ENCODE peak calls at places on chromosomes 1 and 21, in seven cellular contexts. Q is GM13976; X is mesothelial cell of epicardium; J is stimulated activated naive CD8-positive, alpha-beta T cell treated with anti-CD3 and anti-CD28 coated beads, Interleukin-15, Interleukin-2, amounts not matched to agents 100 U/mL and 50 U/mL, for 24 hours; V is head of caudate nucleus; F is cardiac fibroblast; K is stimulated activated naive CD4-positive, alpha-beta T cell. A is an unnamed sample.

GRCh38 chr1:117164209-117164608 is 42.7 kb upstream of the TRIM45 start:
- DNase-seq in Q (no peak), X (no peak), J (no peak), V (no peak), F (no peak), K (no peak), A (no peak)

GRCh38 chr1:51877434-51878306 is 857 bp downstream of the NRDC start:
- DNase-seq in Q (peak; percentile 10), X (no peak), J (peak; percentile 26), V (peak; percentile 28), F (peak; percentile 51), K (no peak), A (peak; percentile 52)

GRCh38 chr21:23307065-23307464 is 2300.2 kb downstream of the MRPL39 start:
- DNase-seq in Q (no peak), X (no peak), J (no peak), V (no peak), F (no peak), K (no peak), A (no peak)

GRCh38 chr21:28971171-28971570 is 21.5 kb downstream of the LTN1 start:
- DNase-seq in Q (no peak), X (no peak), J (no peak), V (no peak), F (peak; percentile 8), K (no peak), A (no peak)

GRCh38 chr1:166089804-166090203 is 77.0 kb downstream of the FAM78B start:
- DNase-seq in Q (peak; percentile 50), X (no peak), J (no peak), V (no peak), F (no peak), K (no peak), A (no peak)

GRCh38 chr1:152348447-152348846 is 11.4 kb downstream of the FLG2 start:
- DNase-seq in Q (no peak), X (no peak), J (no peak), V (no peak), F (no peak), K (no peak), A (no peak)

GRCh38 chr1:61812916-61813315 is 70.6 kb downstream of the PATJ start:
- DNase-seq in Q (no peak), X (no peak), J (no peak), V (peak; percentile 39), F (no peak), K (no peak), A (no peak)

GRCh38 chr21:43268086-43268803 is 99.4 kb downstream of the CRYAA start:
- DNase-seq in Q (no peak), X (no peak), J (no peak), V (no peak), F (no peak), K (no peak), A (no peak)

GRCh38 chr1:205926636-205927035 is 16.6 kb downstream of the SLC26A9 start:
- DNase-seq in Q (no peak), X (no peak), J (no peak), V (peak; percentile 8), F (no peak), K (no peak), A (no peak)

GRCh38 chr1:18302788-18303413 is 177.8 kb upstream of the KLHDC7A start:
- DNase-seq in Q (no peak), X (no peak), J (peak; percentile 28), V (peak; percentile 26), F (no peak), K (no peak), A (no peak)

GRCh38 chr21:36990508-36991205 is 15.8 kb upstream of the RIPPLY3 start:
- DNase-seq in Q (no peak), X (no peak), J (no peak), V (no peak), F (no peak), K (no peak), A (no peak)

GRCh38 chr1:97743129-97743528 is 177.7 kb downstream of the DPYD start:
- DNase-seq in Q (no peak), X (no peak), J (no peak), V (no peak), F (no peak), K (no peak), A (no peak)

GRCh38 chr1:165395522-165396300 is 39.2 kb upstream of the LMX1A start:
- DNase-seq in Q (no peak), X (no peak), J (no peak), V (no peak), F (no peak), K (no peak), A (no peak)

GRCh38 chr21:46254208-46254975 is 25.8 kb upstream of the LSS start:
- DNase-seq in Q (peak; percentile 74), X (no peak), J (no peak), V (no peak), F (no peak), K (no peak), A (no peak)

GRCh38 chr1:45304311-45305081 is 22.2 kb upstream of the HPDL start:
- DNase-seq in Q (no peak), X (no peak), J (no peak), V (no peak), F (no peak), K (no peak), A (peak; percentile 57)

GRCh38 chr1:177809844-177810243 is 160.0 kb downstream of the SEC16B start:
- DNase-seq in Q (no peak), X (no peak), J (no peak), V (no peak), F (no peak), K (no peak), A (no peak)

GRCh38 chr1:147389532-147390184 is 147.2 kb downstream of the CHD1L start:
- DNase-seq in Q (peak; percentile 69), X (no peak), J (no peak), V (no peak), F (peak; percentile 72), K (no peak), A (peak; percentile 69)

GRCh38 chr1:183946309-183946591 is 91.3 kb downstream of the COLGALT2 start:
- DNase-seq in Q (no peak), X (no peak), J (no peak), V (no peak), F (no peak), K (no peak), A (no peak)

GRCh38 chr1:183248989-183249691 is 63.1 kb downstream of the LAMC2 start:
- DNase-seq in Q (no peak), X (no peak), J (no peak), V (no peak), F (no peak), K (no peak), A (no peak)

GRCh38 chr1:153397056-153397923 is 6.4 kb upstream of the S100A8 start:
- DNase-seq in Q (peak; percentile 16), X (no peak), J (no peak), V (no peak), F (no peak), K (no peak), A (no peak)

GRCh38 chr1:59833022-59833421 is 18.3 kb downstream of the HOOK1 start:
- DNase-seq in Q (no peak), X (no peak), J (no peak), V (no peak), F (no peak), K (no peak), A (no peak)

GRCh38 chr1:3124246-3124645 is 55.2 kb downstream of the PRDM16 start:
- DNase-seq in Q (no peak), X (no peak), J (no peak), V (no peak), F (no peak), K (no peak), A (no peak)

GRCh38 chr1:94004924-94005323 is 95.7 kb upstream of the GCLM start:
- DNase-seq in Q (no peak), X (no peak), J (no peak), V (no peak), F (no peak), K (no peak), A (peak; percentile 10)

GRCh38 chr1:155083865-155084721 is 5.5 kb downstream of the EFNA3 start:
- DNase-seq in Q (no peak), X (no peak), J (peak; percentile 53), V (peak; percentile 83), F (peak; percentile 50), K (peak; percentile 16), A (peak; percentile 72)

GRCh38 chr1:21669287-21670058 is at the start of gene RAP1GAP:
- DNase-seq in Q (peak; percentile 69), X (peak; percentile 58), J (peak; percentile 30), V (peak; percentile 77), F (peak; percentile 33), K (peak; percentile 20), A (no peak)

GRCh38 chr1:35726814-35727433 is 8.2 kb upstream of the C1orf216 start:
- DNase-seq in Q (peak; percentile 68), X (peak; percentile 67), J (peak; percentile 51), V (peak; percentile 77), F (peak; percentile 76), K (peak; percentile 27), A (peak; percentile 84)

GRCh38 chr1:39391741-39392679 is 99.4 kb upstream of the BMP8A start:
- DNase-seq in Q (no peak), X (no peak), J (no peak), V (peak; percentile 26), F (peak; percentile 89), K (no peak), A (peak; percentile 94)

GRCh38 chr1:64745181-64745985 is 508 bp downstream of the RAVER2 start:
- DNase-seq in Q (peak; percentile 34), X (peak; percentile 54), J (peak; percentile 9), V (peak; percentile 52), F (peak; percentile 58), K (peak; percentile 4), A (no peak)

GRCh38 chr1:65172936-65173335 is 24.9 kb downstream of the AK4 start:
- DNase-seq in Q (no peak), X (no peak), J (no peak), V (no peak), F (no peak), K (no peak), A (no peak)

GRCh38 chr1:247357781-247358211 is 26.1 kb upstream of the ZNF496 start:
- DNase-seq in Q (peak; percentile 42), X (no peak), J (no peak), V (no peak), F (peak; percentile 88), K (no peak), A (peak; percentile 78)

GRCh38 chr1:200437556-200438203 is 27.8 kb upstream of the ZNF281 start:
- DNase-seq in Q (peak; percentile 39), X (no peak), J (no peak), V (no peak), F (no peak), K (no peak), A (no peak)

GRCh38 chr1:170305777-170306299 is 160.1 kb downstream of the NTMT2 start:
- DNase-seq in Q (no peak), X (no peak), J (no peak), V (no peak), F (peak; percentile 31), K (no peak), A (peak; percentile 50)

GRCh38 chr1:228795578-228795977 is 60.3 kb downstream of the RHOU start:
- DNase-seq in Q (no peak), X (no peak), J (no peak), V (no peak), F (no peak), K (no peak), A (no peak)

GRCh38 chr21:26686278-26686677 is 113.2 kb upstream of the CYYR1 start:
- DNase-seq in Q (peak; percentile 17), X (no peak), J (peak; percentile 16), V (no peak), F (peak; percentile 1), K (peak; percentile 13), A (no peak)

A was measured in foreskin fibroblast.